ENCODE peak calls at places on chromosome 21, in eight cellular contexts. A, F, R, Z, K, H, S and D are unnamed samples. For H3K27me3, the result is how much of the 10 kb centered on the place peaks cover.

GRCh38 chr21:25371831-25372434 is 235.3 kb downstream of the MRPL39 start:
- DNase-seq in S (no peak), K (no peak), R (no peak), Z (no peak), A (no peak), H (no peak), F (no peak), D (no peak)

GRCh38 chr21:36699546-36700294 is 805 bp downstream of the SIM2 start:
- DNase-seq in H (no peak), A (peak), F (no peak), Z (no peak), R (no peak), S (no peak), K (no peak), D (no peak)

GRCh38 chr21:27534211-27534610 is 567.3 kb upstream of the ADAMTS5 start:
- DNase-seq in Z (no peak), R (no peak), H (no peak), F (no peak), S (no peak), A (no peak), K (no peak), D (no peak)

GRCh38 chr21:28439852-28440251 is 552.8 kb downstream of the LTN1 start:
- DNase-seq in H (no peak), A (no peak), S (no peak), F (no peak), K (no peak), Z (no peak), R (no peak), D (no peak)

GRCh38 chr21:36980280-36981048 is 14.0 kb upstream of the HLCS start:
- DNase-seq in Z (peak), K (peak), H (no peak), F (peak), R (peak), A (no peak), S (peak), D (no peak)

GRCh38 chr21:37811711-37812110 is 104.5 kb downstream of the KCNJ6 start:
- DNase-seq in S (no peak), H (no peak), R (no peak), Z (no peak), A (no peak), K (no peak), F (no peak), D (no peak)

GRCh38 chr21:36027352-36027751 is 33.0 kb downstream of the SETD4 start:
- DNase-seq in A (no peak), Z (no peak), H (no peak), R (no peak), F (no peak), S (peak), K (no peak), D (no peak)

GRCh38 chr21:27300770-27301169 is 333.9 kb upstream of the ADAMTS5 start:
- DNase-seq in Z (no peak), F (no peak), A (no peak), H (no peak), K (no peak), S (no peak), R (no peak), D (no peak)

GRCh38 chr21:25895565-25896205 is 160.9 kb downstream of the GABPA start:
- DNase-seq in K (no peak), H (peak), A (no peak), R (no peak), S (peak), Z (peak), F (no peak), D (no peak)

GRCh38 chr21:36477559-36477958 is 2.4 kb downstream of the CLDN14 start:
- DNase-seq in K (no peak), R (no peak), H (no peak), Z (no peak), F (no peak), S (peak), A (no peak), D (no peak)

GRCh38 chr21:25970254-25970930 is 200.2 kb downstream of the APP start:
- DNase-seq in H (no peak), Z (no peak), A (no peak), F (no peak), K (no peak), R (no peak), S (no peak), D (no peak)

GRCh38 chr21:28091500-28091899 is 901.2 kb downstream of the LTN1 start:
- DNase-seq in A (no peak), K (no peak), R (no peak), S (no peak), F (no peak), H (no peak), Z (no peak), D (no peak)

GRCh38 chr21:34640858-34641257 is 25.9 kb upstream of the RCAN1 start:
- DNase-seq in H (no peak), A (peak), S (no peak), F (no peak), R (no peak), K (no peak), Z (no peak), D (no peak)

GRCh38 chr21:37342046-37342632 is 24.4 kb upstream of the DYRK1A start:
- DNase-seq in A (no peak), K (no peak), R (no peak), F (no peak), H (no peak), S (no peak), Z (no peak), D (no peak)

GRCh38 chr21:33300701-33301631 is 23.8 kb upstream of the IFNAR1 start:
- DNase-seq in S (no peak), K (no peak), R (peak), F (no peak), A (no peak), Z (no peak), H (no peak), D (no peak)
- H3K27ac ChIP-seq in S (no peak), K (peak), R (peak), F (peak), A (no peak), Z (no peak), H (no peak), D (no peak)

GRCh38 chr21:44728716-44729115 is 17.3 kb upstream of the TSPEAR start:
- DNase-seq in H (no peak), S (no peak), Z (no peak), A (no peak), K (no peak), R (no peak), F (no peak), D (no peak)

GRCh38 chr21:44727757-44728156 is 16.4 kb upstream of the TSPEAR start:
- DNase-seq in F (no peak), A (no peak), R (no peak), Z (no peak), K (no peak), H (no peak), S (no peak), D (no peak)

GRCh38 chr21:44730951-44731579 is 19.7 kb upstream of the TSPEAR start:
- DNase-seq in Z (no peak), H (no peak), A (no peak), S (no peak), R (no peak), F (no peak), K (no peak), D (no peak)

GRCh38 chr21:44730028-44730395 is 18.6 kb upstream of the TSPEAR start:
- DNase-seq in Z (no peak), R (no peak), H (no peak), F (no peak), K (no peak), S (no peak), A (no peak), D (no peak)

GRCh38 chr21:44729336-44730027 is 18.1 kb upstream of the TSPEAR start:
- DNase-seq in A (no peak), R (no peak), S (no peak), Z (no peak), H (no peak), K (no peak), F (no peak), D (no peak)
- H3K27me3 ChIP-seq in A (under half), R (under half), S (under half), Z (under half), H (under half), K (half or more), F (under half), D (under half)

DNA sequence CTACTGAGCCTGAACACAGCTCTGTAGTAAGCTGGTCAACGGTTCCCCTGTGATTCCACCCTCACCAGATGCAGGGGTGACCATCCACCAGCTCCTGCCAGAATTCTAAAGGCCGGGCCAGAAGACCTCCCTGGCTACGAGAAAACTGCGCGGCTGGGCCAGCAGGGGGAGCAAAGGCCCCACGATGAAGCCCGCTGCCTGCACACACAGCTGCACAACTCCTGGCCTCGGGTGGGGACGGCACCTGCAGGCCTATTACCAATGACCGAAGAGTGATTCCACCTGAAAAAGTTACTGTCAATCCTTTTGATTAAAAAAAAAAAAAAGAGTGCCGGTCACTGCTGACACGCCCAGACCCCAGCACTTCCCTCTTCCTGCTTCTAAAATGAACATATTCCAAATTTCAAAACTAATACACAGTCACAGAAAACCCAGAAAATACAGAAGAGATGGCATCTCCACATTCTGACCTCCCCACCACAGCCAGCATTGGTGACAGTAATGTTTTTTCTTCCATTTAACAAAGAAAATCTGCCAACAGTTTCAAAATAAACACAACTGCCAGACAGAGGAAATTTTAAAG is 49.8 kb upstream of the RIPK4 start:
- DNase-seq in H (peak), Z (peak), F (peak), R (peak), A (peak), S (peak), K (peak), D (peak)
- H3K27ac ChIP-seq in H (no peak), Z (no peak), F (peak), R (no peak), A (no peak), S (peak), K (no peak), D (no peak)

GRCh38 chr21:42447732-42448131 is 44.0 kb downstream of the UBASH3A start:
- DNase-seq in H (no peak), S (no peak), R (no peak), K (no peak), A (no peak), Z (no peak), F (no peak), D (no peak)

GRCh38 chr21:42447182-42447581 is 43.5 kb downstream of the UBASH3A start:
- DNase-seq in F (no peak), Z (no peak), S (no peak), K (no peak), R (no peak), H (no peak), A (no peak), D (no peak)

GRCh38 chr21:42451941-42452340 is 44.1 kb downstream of the RSPH1 start:
- DNase-seq in S (no peak), R (no peak), A (no peak), K (no peak), H (no peak), F (no peak), Z (no peak), D (no peak)

GRCh38 chr21:42446531-42446930 is 42.8 kb downstream of the UBASH3A start:
- DNase-seq in A (no peak), S (no peak), F (no peak), Z (no peak), R (no peak), K (no peak), H (no peak), D (no peak)

GRCh38 chr21:42448683-42449082 is 45.0 kb downstream of the UBASH3A start:
- DNase-seq in S (no peak), F (no peak), Z (no peak), K (no peak), A (no peak), H (no peak), R (no peak), D (no peak)
- H3K27me3 ChIP-seq in S (under half), F (under half), Z (under half), K (under half), A (under half), H (under half), R (under half), D (under half)

GRCh38 chr21:39003982-39004775 is 179.1 kb downstream of the PSMG1 start:
- DNase-seq in K (no peak), Z (no peak), A (peak), H (no peak), F (no peak), S (no peak), R (no peak), D (no peak)
- H3K27ac ChIP-seq in K (peak), Z (peak), A (no peak), H (no peak), F (peak), S (no peak), R (peak), D (no peak)

DNA sequence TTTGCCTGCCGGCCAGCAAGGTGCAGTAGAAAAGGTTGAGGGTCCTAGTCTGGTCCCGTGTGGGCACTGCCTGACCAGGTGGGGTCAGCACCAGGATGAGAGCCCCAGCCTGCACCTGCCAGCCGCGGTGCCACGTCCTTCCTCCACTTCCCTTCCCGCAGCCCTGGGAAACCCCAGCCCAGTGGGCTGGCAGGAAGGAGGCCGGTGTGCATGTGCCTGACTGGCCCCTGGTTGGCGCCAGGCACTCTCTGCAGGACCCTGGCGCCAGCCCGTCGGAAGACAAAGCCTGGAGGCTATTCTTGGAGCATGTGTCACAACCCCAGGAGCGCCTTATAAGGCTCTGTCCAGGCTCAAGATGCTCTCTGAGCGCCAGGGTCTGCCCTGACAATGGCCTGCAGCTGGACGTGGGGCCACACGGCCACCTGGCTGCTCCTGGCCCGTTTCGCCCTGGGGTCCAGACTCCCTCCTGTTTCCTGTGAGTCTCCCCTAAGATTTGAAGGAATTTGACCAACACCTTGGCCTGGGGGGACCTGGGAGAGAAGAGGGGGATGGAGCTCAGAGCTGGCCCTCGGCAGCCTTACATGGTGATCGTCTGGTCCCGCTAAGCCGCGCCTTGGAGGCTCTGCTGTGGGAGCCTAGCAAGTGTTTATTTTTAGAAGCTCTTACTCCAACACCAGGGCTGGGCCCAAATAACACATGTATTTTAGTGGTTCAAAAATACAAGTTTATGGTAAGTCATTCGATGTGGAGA is 31.9 kb upstream of the POFUT2 start:
- DNase-seq in K (no peak), A (no peak), H (no peak), F (no peak), R (peak), S (peak), Z (peak), D (no peak)
- H3K27me3 ChIP-seq in K (under half), A (under half), H (under half), F (under half), R (under half), S (under half), Z (under half), D (under half)